ENCODE peak calls at places on chromosomes 12 and 14, in six cellular contexts. F is stomach, R is A549, L is right lobe of liver, B is transverse colon, C is body of pancreas. T is an unnamed sample.

GRCh38 chr12:94875525-94875924 is 128.0 kb downstream of the NDUFA12 start:
- DNase-seq in F (no peak), R (peak), L (no peak), B (no peak), C (no peak), T (no peak)

GRCh38 chr12:46667547-46667946 is 158.2 kb downstream of the SLC38A4 start:
- DNase-seq in F (no peak), R (no peak), L (no peak), B (no peak), C (no peak), T (no peak)

GRCh38 chr12:6936642-6937480 is 6.8 kb upstream of the RNU7-1 start:
- DNase-seq in F (no peak), R (no peak), L (peak), B (no peak), C (no peak), T (no peak)

GRCh38 chr14:74239848-74240793 is 872 bp downstream of the VSX2 start:
- DNase-seq in F (no peak), R (no peak), L (no peak), B (no peak), C (no peak), T (no peak)

GRCh38 chr14:20609215-20610001 is 18.2 kb upstream of the RNASE12 start:
- DNase-seq in F (peak), R (peak), L (peak), B (peak), C (peak), T (peak)

GRCh38 chr12:21913823-21914222 is 27.4 kb downstream of the ABCC9 start:
- DNase-seq in F (no peak), R (no peak), L (no peak), B (no peak), C (no peak), T (no peak)

GRCh38 chr12:75853621-75854020 is 178.0 kb downstream of the PHLDA1 start:
- DNase-seq in F (no peak), R (no peak), L (no peak), B (no peak), C (no peak), T (no peak)

GRCh38 chr14:96863986-96864330 is 66.8 kb downstream of the VRK1 start:
- DNase-seq in F (no peak), R (no peak), L (no peak), B (no peak), C (no peak), T (no peak)

GRCh38 chr14:30656190-30656632 is 34.1 kb downstream of the SCFD1 start:
- DNase-seq in F (no peak), R (peak), L (no peak), B (peak), C (peak), T (no peak)

GRCh38 chr12:113194971-113195391 is 9.5 kb downstream of the RITA1 start:
- DNase-seq in F (no peak), R (no peak), L (no peak), B (no peak), C (no peak), T (no peak)

GRCh38 chr12:58420496-58420895 is 479.1 kb downstream of the ATP23 start:
- DNase-seq in F (no peak), R (no peak), L (no peak), B (no peak), C (no peak), T (no peak)

GRCh38 chr14:84749191-84749945 is 780.6 kb upstream of the FLRT2 start:
- DNase-seq in F (no peak), R (no peak), L (no peak), B (no peak), C (no peak), T (no peak)

GRCh38 chr12:1213205-1213604 is 222.2 kb downstream of the ERC1 start:
- DNase-seq in F (no peak), R (no peak), L (no peak), B (no peak), C (no peak), T (no peak)

GRCh38 chr14:75562048-75562447 is 16.4 kb upstream of the FLVCR2 start:
- DNase-seq in F (no peak), R (no peak), L (no peak), B (no peak), C (no peak), T (no peak)

GRCh38 chr12:78392918-78393317 is 471.7 kb upstream of the SYT1 start:
- DNase-seq in F (no peak), R (peak), L (no peak), B (no peak), C (no peak), T (no peak)

GRCh38 chr12:19005257-19005801 is 124.2 kb upstream of the PLEKHA5 start:
- DNase-seq in F (no peak), R (no peak), L (no peak), B (no peak), C (no peak), T (no peak)

GRCh38 chr12:65557425-65558167 is 266.7 kb upstream of the HMGA2 start:
- DNase-seq in F (no peak), R (no peak), L (no peak), B (no peak), C (no peak), T (no peak)

GRCh38 chr12:130254476-130255276 is 83.0 kb upstream of the PIWIL1 start:
- DNase-seq in F (no peak), R (no peak), L (no peak), B (no peak), C (peak), T (no peak)

GRCh38 chr12:131001493-131001892 is 47.8 kb downstream of the ADGRD1 start:
- DNase-seq in F (no peak), R (peak), L (no peak), B (no peak), C (no peak), T (no peak)

GRCh38 chr14:75286313-75286712 is 7.7 kb downstream of the FOS start:
- DNase-seq in F (no peak), R (no peak), L (no peak), B (no peak), C (peak), T (peak)

GRCh38 chr12:65306603-65307501 is 28.4 kb downstream of the MSRB3 start:
- DNase-seq in F (no peak), R (peak), L (no peak), B (peak), C (no peak), T (peak)

GRCh38 chr12:52018448-52019122 is 11.8 kb downstream of the TAMALIN start:
- DNase-seq in F (no peak), R (no peak), L (no peak), B (no peak), C (no peak), T (no peak)

GRCh38 chr12:124469193-124469888 is 98.1 kb downstream of the NCOR2 start:
- DNase-seq in F (no peak), R (peak), L (no peak), B (no peak), C (no peak), T (no peak)

GRCh38 chr12:124470806-124471205 is 96.6 kb downstream of the NCOR2 start:
- DNase-seq in F (no peak), R (no peak), L (no peak), B (no peak), C (no peak), T (no peak)

GRCh38 chr12:124472690-124473279 is 94.6 kb downstream of the NCOR2 start:
- DNase-seq in F (no peak), R (no peak), L (no peak), B (no peak), C (no peak), T (no peak)

GRCh38 chr12:124471828-124472227 is 95.6 kb downstream of the NCOR2 start:
- DNase-seq in F (no peak), R (no peak), L (no peak), B (no peak), C (no peak), T (no peak)

DNA sequence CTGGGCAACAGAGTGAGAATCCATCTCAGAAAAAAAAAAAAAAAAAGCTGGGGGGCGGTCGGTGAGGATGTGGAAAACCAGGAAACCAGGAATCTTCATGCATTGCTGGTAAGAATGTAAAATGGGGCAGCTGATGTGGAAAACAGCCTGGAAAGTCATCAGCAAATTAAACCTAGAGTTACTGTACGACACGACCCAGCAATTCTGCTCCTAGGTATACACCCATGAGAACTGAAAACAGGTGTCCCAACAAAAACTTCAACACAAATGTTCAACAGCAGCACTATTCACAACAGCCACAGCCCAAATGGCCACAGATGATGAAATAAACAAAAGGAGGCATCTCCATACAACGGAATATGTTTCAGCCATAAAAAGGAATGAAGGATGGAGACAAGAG is 97.3 kb downstream of the NCOR2 start:
- DNase-seq in F (no peak), R (no peak), L (no peak), B (no peak), C (no peak), T (no peak)
- TF ChIP-seq CTCF in F (no peak), R (no peak), L (no peak), B (no peak), C (no peak), T (no peak)

GRCh38 chr12:109477185-109477962 is at the start of the genes KCTD10 and UBE3B:
- DNase-seq in F (peak), R (peak), L (peak), B (peak), C (peak), T (peak)
- TF ChIP-seq POLR2A in F (no peak), R (peak), L (peak), B (peak), C (peak), T (peak)

DNA sequence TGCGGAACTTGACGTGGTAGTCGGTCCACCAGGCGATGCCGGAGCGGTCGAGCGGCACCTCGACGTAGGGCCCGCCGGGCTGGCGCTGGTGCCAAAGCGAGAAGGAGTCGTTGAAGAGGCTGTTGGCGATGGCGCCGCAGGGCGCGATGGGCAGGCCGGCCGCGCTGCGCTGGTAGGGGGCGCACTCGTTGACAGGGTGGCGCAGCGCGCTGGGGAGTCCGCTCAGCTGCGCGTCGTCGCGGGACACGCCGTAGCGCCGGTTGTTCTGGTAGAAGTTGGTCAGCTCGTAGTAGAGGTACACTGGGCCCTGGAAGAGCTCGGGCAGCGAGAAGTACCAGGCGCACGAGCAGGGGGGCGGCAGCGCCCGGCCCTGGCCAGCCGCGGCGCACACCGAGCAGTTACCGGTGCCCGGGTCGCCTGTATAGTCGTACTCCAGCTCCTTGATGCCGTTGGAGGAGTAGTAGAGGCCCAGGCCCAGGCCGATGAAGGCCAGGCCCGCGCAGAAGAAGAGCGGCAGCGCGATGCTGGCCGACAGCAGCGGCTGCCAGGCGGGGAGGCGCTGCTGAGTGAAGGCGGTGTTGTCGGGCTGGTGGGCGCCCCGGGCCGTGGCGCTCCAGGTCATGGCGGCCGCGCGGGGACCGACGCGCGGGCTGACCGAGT is 482 bp downstream of the TMEM30B start:
- DNase-seq in F (peak), R (peak), L (peak), B (peak), C (peak), T (no peak)
- TF ChIP-seq CTCF in F (peak), R (peak), L (peak), B (peak), C (peak), T (no peak)

DNA sequence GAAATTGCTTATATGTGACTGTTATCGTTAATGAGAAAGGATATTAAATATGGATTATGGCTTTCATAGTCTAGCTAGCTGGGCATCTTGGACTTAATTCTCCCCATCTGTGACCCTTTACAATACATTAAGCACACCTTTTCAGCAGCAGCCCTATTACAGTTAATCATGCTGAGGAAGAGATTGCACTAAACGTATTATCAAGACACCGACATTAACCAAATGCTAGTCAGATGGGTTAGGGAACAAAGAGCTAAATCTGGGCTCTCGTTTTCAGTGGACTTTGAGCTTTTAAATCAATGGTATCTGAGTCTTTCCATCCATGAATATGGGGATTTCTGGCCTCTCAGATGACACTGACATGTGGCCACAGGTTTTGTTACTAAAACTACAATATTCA is 447.5 kb upstream of the DCN start:
- DNase-seq in F (no peak), R (no peak), L (no peak), B (no peak), C (no peak), T (no peak)
- TF ChIP-seq POLR2A in F (no peak), R (no peak), L (no peak), B (no peak), C (no peak), T (no peak)

GRCh38 chr12:92650228-92650822 is 52.5 kb upstream of the PLEKHG7 start:
- DNase-seq in F (no peak), R (no peak), L (no peak), B (no peak), C (no peak), T (no peak)
- TF ChIP-seq CTCF in F (no peak), R (peak), L (no peak), B (no peak), C (no peak), T (no peak)

GRCh38 chr14:55129086-55129427 is at the start of gene LGALS3:
- DNase-seq in F (peak), R (peak), L (peak), B (peak), C (peak), T (peak)
- TF ChIP-seq POLR2A in F (no peak), R (peak), L (peak), B (peak), C (no peak), T (no peak)

DNA sequence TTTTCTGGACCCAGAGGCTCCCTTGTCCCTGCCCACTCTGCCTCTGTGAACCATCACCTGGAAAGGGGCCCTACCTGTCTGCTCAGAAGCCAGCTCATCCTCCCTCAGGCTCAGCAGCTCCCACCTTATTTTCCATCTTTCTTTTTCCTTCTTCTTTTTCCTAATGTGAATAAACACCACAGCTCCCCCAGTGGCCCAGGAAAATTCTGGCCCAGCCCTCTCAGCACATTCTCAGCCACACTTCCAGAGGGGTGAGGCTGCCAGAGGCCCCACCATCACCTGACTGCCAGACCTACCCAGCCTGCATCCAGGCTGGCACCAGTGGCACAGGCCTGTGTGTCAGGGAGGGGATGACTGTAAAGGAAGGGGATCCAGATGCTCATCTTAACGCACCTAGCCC is 23.0 kb downstream of the ZFHX2 start:
- DNase-seq in F (no peak), R (no peak), L (no peak), B (no peak), C (no peak), T (no peak)
- TF ChIP-seq CTCF in F (no peak), R (no peak), L (no peak), B (no peak), C (no peak), T (no peak)

GRCh38 chr14:46377305-46377704 is 274.3 kb downstream of the RPL10L start:
- DNase-seq in F (no peak), R (no peak), L (no peak), B (no peak), C (no peak), T (no peak)
- TF ChIP-seq POLR2A in F (no peak), R (no peak), L (no peak), B (no peak), C (no peak), T (no peak)

GRCh38 chr12:105948331-105948730 is 190.4 kb downstream of the NUAK1 start:
- DNase-seq in F (no peak), R (no peak), L (no peak), B (no peak), C (no peak), T (no peak)
- TF ChIP-seq CTCF in F (no peak), R (no peak), L (no peak), B (no peak), C (no peak), T (no peak)

T was measured in sigmoid colon.